ENCODE peak calls at places on chromosomes 12 and 14, in six cellular contexts. V, T, B, R, F and Z are unnamed samples.
A peak's percentile ranks its signal among the peaks of the same experiment; 100 is the strongest.

GRCh38 chr12:80189241-80189640 is 89.9 kb downstream of the OTOGL start:
- DNase-seq in F (no peak), T (no peak), B (no peak), R (peak; percentile 42), V (peak; percentile 93), Z (no peak)

GRCh38 chr12:115774148-115774905 is 503.2 kb downstream of the MED13L start:
- DNase-seq in R (no peak), F (no peak), T (no peak), B (no peak), V (no peak), Z (no peak)

GRCh38 chr12:29710104-29710503 is 73.6 kb downstream of the TMTC1 start:
- DNase-seq in R (peak; percentile 53), V (no peak), B (peak; percentile 62), F (no peak), T (peak; percentile 91), Z (no peak)

GRCh38 chr12:5434647-5434968 is 2.7 kb downstream of the NTF3 start:
- DNase-seq in B (no peak), V (no peak), T (no peak), F (no peak), R (no peak), Z (no peak)

GRCh38 chr14:93984987-93985410 is 8.6 kb upstream of the ASB2 start:
- DNase-seq in T (peak; percentile 71), V (peak; percentile 91), F (peak; percentile 65), B (peak; percentile 9), R (peak; percentile 72), Z (no peak)

GRCh38 chr14:53516261-53516774 is 363.2 kb upstream of the DDHD1 start:
- DNase-seq in B (no peak), V (peak; percentile 96), T (no peak), R (peak; percentile 41), F (no peak), Z (no peak)

GRCh38 chr12:126966498-126966897 is 1300.5 kb upstream of the TMEM132C start:
- DNase-seq in T (no peak), B (no peak), V (no peak), F (no peak), R (no peak), Z (no peak)

GRCh38 chr12:58804749-58805148 is 115.6 kb downstream of the LRIG3 start:
- DNase-seq in R (no peak), F (no peak), V (no peak), T (peak; percentile 31), B (no peak), Z (no peak)

GRCh38 chr12:102757874-102758244 is 159.2 kb downstream of the PAH start:
- DNase-seq in F (no peak), T (no peak), V (no peak), R (no peak), B (no peak), Z (no peak)

GRCh38 chr14:33705521-33705920 is 245.4 kb downstream of the EGLN3 start:
- DNase-seq in B (no peak), T (no peak), R (no peak), F (no peak), V (no peak), Z (peak; percentile 14)

GRCh38 chr14:68451676-68452387 is 341.0 kb downstream of the ZFP36L1 start:
- DNase-seq in R (no peak), V (no peak), B (no peak), T (no peak), F (no peak), Z (peak; percentile 23)

GRCh38 chr14:23654231-23654630 is 18.1 kb downstream of the DHRS2 start:
- DNase-seq in R (no peak), B (no peak), V (no peak), F (no peak), T (no peak), Z (no peak)

GRCh38 chr14:60563113-60563512 is 54.2 kb downstream of the SIX6 start:
- DNase-seq in B (no peak), V (peak; percentile 74), R (no peak), T (no peak), F (no peak), Z (no peak)

GRCh38 chr14:94738786-94739185 is 31.1 kb downstream of the GSC start:
- DNase-seq in B (no peak), F (no peak), R (no peak), V (no peak), T (no peak), Z (no peak)

GRCh38 chr12:39329015-39329414 is 113.9 kb downstream of the KIF21A start:
- DNase-seq in F (no peak), B (no peak), T (no peak), V (no peak), R (peak; percentile 16), Z (peak; percentile 20)

GRCh38 chr12:25829192-25829591 is 129.3 kb upstream of the RASSF8 start:
- DNase-seq in B (no peak), V (peak; percentile 98), F (no peak), T (no peak), R (peak; percentile 94), Z (peak; percentile 69)

GRCh38 chr14:103728141-103728540 is 12.5 kb downstream of the ZFYVE21 start:
- DNase-seq in V (no peak), B (no peak), T (no peak), F (no peak), R (no peak), Z (no peak)

GRCh38 chr14:32015166-32015565 is 61.9 kb upstream of the ARHGAP5 start:
- DNase-seq in B (no peak), T (no peak), R (no peak), V (no peak), F (no peak), Z (no peak)

GRCh38 chr12:3147260-3147659 is 70.1 kb downstream of the TSPAN9 start:
- DNase-seq in T (no peak), F (no peak), V (no peak), R (no peak), B (no peak), Z (no peak)

GRCh38 chr12:132887513-132888341 is at the start of gene CHFR:
- DNase-seq in T (peak; percentile 99), R (peak; percentile 98), F (peak; percentile 90), B (peak; percentile 93), V (peak; percentile 96), Z (peak; percentile 99)

GRCh38 chr14:31819281-31819680 is 257.8 kb upstream of the ARHGAP5 start:
- DNase-seq in V (no peak), T (no peak), B (no peak), F (no peak), R (no peak), Z (peak; percentile 95)

GRCh38 chr12:50221228-50222008 is 54.2 kb upstream of the CERS5 start:
- DNase-seq in R (peak; percentile 93), T (peak; percentile 66), V (peak; percentile 91), F (no peak), B (peak; percentile 21), Z (peak; percentile 31)

DNA sequence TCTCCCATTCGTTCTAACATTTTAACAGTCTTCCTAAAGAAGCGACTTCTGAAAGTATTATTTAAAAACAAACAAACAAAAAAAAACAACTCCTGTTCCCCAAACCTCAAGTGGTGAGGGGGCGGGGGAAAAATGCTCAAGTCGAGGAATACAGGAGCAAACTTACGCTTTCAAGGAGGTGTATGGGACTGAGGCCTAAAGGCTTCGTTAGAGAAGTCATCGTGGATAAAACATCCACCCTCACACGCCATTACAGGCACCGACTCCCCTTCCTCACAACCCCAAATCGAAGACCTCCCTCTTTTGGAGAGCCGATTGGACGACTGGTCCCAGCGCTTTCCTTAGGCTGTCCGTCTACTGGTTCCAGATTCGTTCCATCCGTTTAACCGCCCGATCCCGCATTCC is 693 bp downstream of the CBX5 start:
- DNase-seq in F (no peak), B (no peak), T (no peak), V (no peak), R (no peak), Z (no peak)
- H2BK5ac ChIP-seq in F (peak overlapping the region; percentile 99), B (peak overlapping the region; percentile 33), T (peak overlapping the region; percentile 7), V (peak overlapping the region; percentile 78), R (peak overlapping the region; percentile 84), Z (peak overlapping the region; percentile 42)

GRCh38 chr14:45199246-45199645 is 53.8 kb downstream of the MIS18BP1 start:
- DNase-seq in F (no peak), V (peak; percentile 79), B (no peak), R (peak; percentile 33), T (no peak), Z (no peak)

GRCh38 chr14:45198551-45198950 is 54.5 kb downstream of the MIS18BP1 start:
- DNase-seq in F (no peak), V (peak; percentile 49), T (no peak), B (no peak), R (no peak), Z (no peak)

GRCh38 chr14:45201908-45202307 is 51.1 kb downstream of the MIS18BP1 start:
- DNase-seq in F (no peak), V (no peak), B (no peak), T (peak; percentile 46), R (peak; percentile 21), Z (no peak)

DNA sequence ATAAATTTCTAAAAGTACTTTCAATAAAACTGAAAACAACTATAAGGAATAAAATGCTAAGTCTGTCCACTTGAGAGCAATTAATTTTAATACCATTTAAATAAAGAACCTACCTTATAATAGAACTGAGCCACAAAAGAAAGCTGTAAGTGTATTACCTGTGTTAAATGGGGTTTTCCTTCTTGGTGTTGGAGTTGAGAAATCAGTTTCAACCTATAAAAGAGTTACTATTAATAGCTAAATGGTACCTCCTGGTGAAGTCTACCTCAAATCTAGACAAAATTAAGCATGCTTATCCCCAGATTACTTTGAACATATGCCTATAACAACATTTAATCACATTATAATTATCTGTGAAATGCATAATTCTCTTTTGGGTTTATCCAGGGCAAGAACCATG is 48.8 kb downstream of the MIS18BP1 start:
- DNase-seq in V (no peak), B (no peak), R (no peak), T (no peak), F (no peak), Z (no peak)
- H3K36me3 ChIP-seq in V (peaks cover 6% of the 10 kb centered on the region), B (peaks cover 90% of the 10 kb centered on the region), R (no peaks in the 10 kb centered on the region), T (no peaks in the 10 kb centered on the region), F (peaks cover 55% of the 10 kb centered on the region), Z (peaks cover 10% of the 10 kb centered on the region)

GRCh38 chr12:51320311-51320694 is 3.7 kb downstream of the BIN2 start:
- DNase-seq in F (no peak), B (no peak), T (no peak), V (no peak), R (no peak), Z (no peak)

GRCh38 chr12:51322452-51322851 is 1.5 kb downstream of the BIN2 start:
- DNase-seq in B (no peak), V (no peak), F (no peak), T (no peak), R (no peak), Z (no peak)

GRCh38 chr12:51318846-51319570 is 5.0 kb downstream of the BIN2 start:
- DNase-seq in V (no peak), R (no peak), T (no peak), F (no peak), B (no peak), Z (peak; percentile 41)

GRCh38 chr12:51321882-51322281 is 2.1 kb downstream of the BIN2 start:
- DNase-seq in B (no peak), V (no peak), R (no peak), F (no peak), T (no peak), Z (peak; percentile 92)

GRCh38 chr12:51320695-51321320 is 3.2 kb downstream of the BIN2 start:
- DNase-seq in R (peak; percentile 10), T (peak; percentile 91), V (peak; percentile 26), B (peak; percentile 62), F (no peak), Z (no peak)
- H2BK5ac ChIP-seq in R (no peak overlapping the region), T (no peak overlapping the region), V (no peak overlapping the region), B (no peak overlapping the region), F (peak overlapping the region; percentile 91), Z (peak overlapping the region; percentile 70)

DNA sequence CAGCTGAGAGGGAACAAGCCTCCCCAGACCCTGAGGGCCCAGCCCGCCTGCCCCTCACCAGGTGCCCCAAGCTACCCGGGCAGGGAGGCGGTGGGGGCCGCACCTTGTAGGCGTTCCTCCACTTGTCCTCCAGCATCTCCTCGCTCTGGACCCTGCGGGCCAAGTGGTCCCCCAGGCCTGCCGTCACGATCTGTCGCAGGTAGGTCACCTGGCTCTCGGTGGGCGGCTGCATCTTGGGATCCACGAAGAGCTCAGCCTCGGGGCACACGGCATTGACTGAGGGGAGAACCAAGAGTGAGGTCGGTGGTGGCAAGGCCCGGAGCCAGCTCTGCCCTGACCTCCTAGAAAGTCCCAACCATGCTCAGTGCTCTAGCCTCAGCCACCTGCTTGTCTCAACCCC is 36.6 kb downstream of the DHX37 start:
- DNase-seq in V (no peak), B (no peak), F (no peak), R (no peak), T (no peak), Z (no peak)
- H3K36me3 ChIP-seq in V (peaks cover 61% of the 10 kb centered on the region), B (peaks cover 85% of the 10 kb centered on the region), F (peaks cover 54% of the 10 kb centered on the region), R (peaks cover 83% of the 10 kb centered on the region), T (peaks cover 18% of the 10 kb centered on the region), Z (peaks cover 63% of the 10 kb centered on the region)